ENCODE peak calls at places on chromosome 13, in ten cellular contexts. One of them, this sample, is unnamed.
A peak's percentile ranks its signal among the peaks of the same experiment; 100 is the strongest.

GRCh38 chr13:113291129-113291528 is 5.9 kb upstream of the LAMP1 start:
- DNase-seq in SW480: no peak
- DNase-seq in activated naive CD4-positive, alpha-beta T cell treated with Interleukin-2 at 50 U/mL for 16 hours: no peak
- DNase-seq in RPMI7951: no peak
- DNase-seq in T-helper 1 cell: no peak
- DNase-seq in naive thymus-derived CD8-positive, alpha-beta T cell: no peak
- DNase-seq in NCI-H774: no peak
- DNase-seq in brain microvascular endothelial cell: no peak
- DNase-seq in A549: no peak
- DNase-seq in activated naive CD8-positive, alpha-beta T cell treated with anti-CD3 and anti-CD28 coated beads for 36 hours: no peak
- DNase-seq in this sample: no peak

GRCh38 chr13:111139874-111140561 is 24.9 kb downstream of the ARHGEF7 start:
- DNase-seq in SW480: no peak
- DNase-seq in A549: no peak
- DNase-seq in activated naive CD8-positive, alpha-beta T cell treated with anti-CD3 and anti-CD28 coated beads for 36 hours: no peak
- DNase-seq in T-helper 1 cell: no peak
- DNase-seq in naive thymus-derived CD8-positive, alpha-beta T cell: no peak
- DNase-seq in brain microvascular endothelial cell: no peak
- DNase-seq in NCI-H774: peak; percentile 98
- DNase-seq in RPMI7951: no peak
- DNase-seq in activated naive CD4-positive, alpha-beta T cell treated with Interleukin-2 at 50 U/mL for 16 hours: no peak
- DNase-seq in this sample: no peak

GRCh38 chr13:31394491-31394890 is 194.7 kb downstream of the B3GLCT start:
- DNase-seq in activated naive CD8-positive, alpha-beta T cell treated with anti-CD3 and anti-CD28 coated beads for 36 hours: no peak
- DNase-seq in naive thymus-derived CD8-positive, alpha-beta T cell: no peak
- DNase-seq in RPMI7951: peak; percentile 13
- DNase-seq in NCI-H774: no peak
- DNase-seq in T-helper 1 cell: no peak
- DNase-seq in activated naive CD4-positive, alpha-beta T cell treated with Interleukin-2 at 50 U/mL for 16 hours: no peak
- DNase-seq in brain microvascular endothelial cell: no peak
- DNase-seq in SW480: peak; percentile 48
- DNase-seq in A549: no peak
- DNase-seq in this sample: no peak

GRCh38 chr13:33206425-33206824 is 79.1 kb downstream of the STARD13 start:
- DNase-seq in T-helper 1 cell: no peak
- DNase-seq in activated naive CD4-positive, alpha-beta T cell treated with Interleukin-2 at 50 U/mL for 16 hours: no peak
- DNase-seq in brain microvascular endothelial cell: no peak
- DNase-seq in SW480: no peak
- DNase-seq in RPMI7951: no peak
- DNase-seq in naive thymus-derived CD8-positive, alpha-beta T cell: no peak
- DNase-seq in NCI-H774: no peak
- DNase-seq in activated naive CD8-positive, alpha-beta T cell treated with anti-CD3 and anti-CD28 coated beads for 36 hours: no peak
- DNase-seq in A549: no peak
- DNase-seq in this sample: no peak

GRCh38 chr13:46654956-46655726 is 102.2 kb downstream of the LRCH1 start:
- DNase-seq in activated naive CD4-positive, alpha-beta T cell treated with Interleukin-2 at 50 U/mL for 16 hours: no peak
- DNase-seq in naive thymus-derived CD8-positive, alpha-beta T cell: no peak
- DNase-seq in SW480: no peak
- DNase-seq in RPMI7951: no peak
- DNase-seq in activated naive CD8-positive, alpha-beta T cell treated with anti-CD3 and anti-CD28 coated beads for 36 hours: no peak
- DNase-seq in brain microvascular endothelial cell: no peak
- DNase-seq in NCI-H774: no peak
- DNase-seq in T-helper 1 cell: no peak
- DNase-seq in A549: no peak
- DNase-seq in this sample: no peak

GRCh38 chr13:42272115-42272756 is at the start of gene AKAP11:
- DNase-seq in brain microvascular endothelial cell: peak; percentile 24
- DNase-seq in T-helper 1 cell: no peak
- DNase-seq in naive thymus-derived CD8-positive, alpha-beta T cell: peak; percentile 29
- DNase-seq in RPMI7951: peak; percentile 47
- DNase-seq in activated naive CD8-positive, alpha-beta T cell treated with anti-CD3 and anti-CD28 coated beads for 36 hours: peak; percentile 65
- DNase-seq in NCI-H774: peak; percentile 23
- DNase-seq in activated naive CD4-positive, alpha-beta T cell treated with Interleukin-2 at 50 U/mL for 16 hours: peak; percentile 56
- DNase-seq in SW480: peak; percentile 60
- DNase-seq in A549: peak; percentile 5
- DNase-seq in this sample: peak; percentile 29

GRCh38 chr13:102597029-102598015 is 536 bp downstream of the TPP2 start:
- DNase-seq in brain microvascular endothelial cell: peak; percentile 7
- DNase-seq in naive thymus-derived CD8-positive, alpha-beta T cell: peak; percentile 5
- DNase-seq in SW480: peak; percentile 16
- DNase-seq in T-helper 1 cell: no peak
- DNase-seq in RPMI7951: peak; percentile 45
- DNase-seq in activated naive CD8-positive, alpha-beta T cell treated with anti-CD3 and anti-CD28 coated beads for 36 hours: peak; percentile 35
- DNase-seq in A549: no peak
- DNase-seq in activated naive CD4-positive, alpha-beta T cell treated with Interleukin-2 at 50 U/mL for 16 hours: peak; percentile 13
- DNase-seq in NCI-H774: no peak
- DNase-seq in this sample: peak; percentile 32

GRCh38 chr13:101535192-101535746 is 82.8 kb downstream of the ITGBL1 start:
- DNase-seq in SW480: no peak
- DNase-seq in naive thymus-derived CD8-positive, alpha-beta T cell: no peak
- DNase-seq in activated naive CD8-positive, alpha-beta T cell treated with anti-CD3 and anti-CD28 coated beads for 36 hours: no peak
- DNase-seq in RPMI7951: no peak
- DNase-seq in activated naive CD4-positive, alpha-beta T cell treated with Interleukin-2 at 50 U/mL for 16 hours: no peak
- DNase-seq in T-helper 1 cell: no peak
- DNase-seq in brain microvascular endothelial cell: no peak
- DNase-seq in NCI-H774: no peak
- DNase-seq in A549: no peak
- DNase-seq in this sample: no peak